ENCODE peak calls at places on chromosomes 2 and 18, in eight cellular contexts. P, O, J, X, Q, V, R and K are unnamed samples. For H3K27me3, the result is how much of the 10 kb centered on the place peaks cover.

GRCh38 chr2:26590960-26591618 is 50.1 kb downstream of the CIB4 start:
- DNase-seq in R (peak), V (peak), J (no peak), P (no peak), X (no peak), O (no peak), Q (no peak), K (no peak)

GRCh38 chr18:34933880-34934689 is 107.1 kb upstream of the MAPRE2 start:
- DNase-seq in X (no peak), O (no peak), R (no peak), P (no peak), Q (no peak), J (no peak), V (no peak), K (no peak)

GRCh38 chr2:47272031-47272864 is 117.1 kb upstream of the STPG4 start:
- DNase-seq in R (peak), O (peak), V (peak), P (peak), J (peak), Q (peak), X (peak), K (peak)

GRCh38 chr2:136242687-136243277 is 124.8 kb upstream of the CXCR4 start:
- DNase-seq in V (peak), R (no peak), X (no peak), Q (no peak), J (peak), O (no peak), P (no peak), K (no peak)

GRCh38 chr2:145095641-145096435 is 575.9 kb upstream of the ZEB2 start:
- DNase-seq in X (no peak), O (no peak), V (no peak), P (no peak), J (no peak), R (no peak), Q (no peak), K (no peak)

GRCh38 chr2:10911291-10912075 is at the start of gene KCNF1:
- DNase-seq in R (peak), Q (no peak), J (peak), V (peak), X (no peak), P (no peak), O (no peak), K (no peak)

GRCh38 chr2:232416521-232417470 is 10.2 kb downstream of the ALPG start:
- DNase-seq in Q (no peak), J (no peak), V (no peak), X (no peak), P (no peak), R (peak), O (no peak), K (peak)

GRCh38 chr2:5695641-5696350 is 3.6 kb downstream of the SOX11 start:
- DNase-seq in Q (no peak), O (no peak), V (no peak), X (no peak), J (no peak), P (no peak), R (no peak), K (no peak)

GRCh38 chr2:74201596-74201995 is 3.2 kb downstream of the MTHFD2 start:
- DNase-seq in P (no peak), J (no peak), X (no peak), R (no peak), Q (no peak), V (no peak), O (no peak), K (no peak)

GRCh38 chr2:241161646-241162281 is 11.5 kb downstream of the PPP1R7 start:
- DNase-seq in V (peak), P (no peak), R (peak), X (peak), Q (peak), O (peak), J (no peak), K (peak)

GRCh38 chr2:128291161-128291843 is 27.4 kb downstream of the HS6ST1 start:
- DNase-seq in O (peak), P (no peak), R (no peak), X (no peak), V (no peak), J (no peak), Q (no peak), K (no peak)

GRCh38 chr2:95345415-95346235 is 48.5 kb downstream of the KCNIP3 start:
- DNase-seq in R (peak), X (peak), J (peak), Q (peak), O (peak), P (peak), V (peak), K (peak)

GRCh38 chr2:220078439-220078838 is 451.0 kb downstream of the SLC4A3 start:
- DNase-seq in X (no peak), O (no peak), R (no peak), V (no peak), P (no peak), J (no peak), Q (no peak), K (no peak)

GRCh38 chr2:179444056-179444455 is 179.4 kb upstream of the SESTD1 start:
- DNase-seq in O (no peak), V (no peak), R (peak), P (no peak), J (no peak), X (peak), Q (no peak), K (no peak)

GRCh38 chr18:3411854-3412268 is 38.1 kb upstream of the TGIF1 start:
- DNase-seq in O (no peak), V (peak), X (no peak), Q (peak), P (no peak), R (no peak), J (peak), K (no peak)

GRCh38 chr2:46461716-46462171 is 17.6 kb upstream of the TMEM247 start:
- DNase-seq in R (no peak), V (no peak), X (no peak), Q (no peak), J (no peak), O (no peak), P (no peak), K (no peak)

GRCh38 chr2:80830891-80831290 is 526.3 kb upstream of the LRRTM1 start:
- DNase-seq in O (no peak), V (no peak), X (no peak), R (no peak), Q (no peak), P (no peak), J (no peak), K (no peak)

GRCh38 chr2:47070155-47070919 is 84.8 kb downstream of the STPG4 start:
- DNase-seq in O (no peak), R (no peak), J (no peak), X (no peak), P (no peak), Q (no peak), V (no peak), K (no peak)

GRCh38 chr2:113858764-113859163 is 31.1 kb upstream of the ACTR3 start:
- DNase-seq in O (peak), R (no peak), J (no peak), V (no peak), X (no peak), Q (no peak), P (no peak), K (no peak)

GRCh38 chr2:138079976-138080375 is 115.7 kb downstream of the HNMT start:
- DNase-seq in Q (no peak), R (no peak), X (no peak), O (no peak), V (no peak), P (no peak), J (no peak), K (no peak)

GRCh38 chr18:64639536-64639935 is 490.6 kb upstream of the LINC00305 start:
- DNase-seq in X (no peak), J (no peak), V (no peak), O (no peak), Q (no peak), R (no peak), P (no peak), K (no peak)

GRCh38 chr2:162073776-162074578 is at the start of gene DPP4:
- DNase-seq in J (peak), R (peak), P (no peak), O (peak), X (peak), V (peak), Q (peak), K (peak)
- TF ChIP-seq POLR2A in J (no peak), R (no peak), P (no peak), O (peak), X (no peak), V (peak), Q (no peak), K (no peak)

GRCh38 chr2:75788154-75788553 is 77.4 kb upstream of the GCFC2 start:
- DNase-seq in V (peak), Q (no peak), J (no peak), P (no peak), X (no peak), O (no peak), R (no peak), K (no peak)
- H3K27me3 ChIP-seq in V (under half), Q (under half), J (under half), P (under half), X (under half), O (under half), R (under half), K (under half)

GRCh38 chr2:174654429-174654941 is 56.9 kb upstream of the WIPF1 start:
- DNase-seq in V (no peak), P (no peak), X (no peak), Q (no peak), O (no peak), J (peak), R (no peak), K (no peak)
- H3K27ac ChIP-seq in V (no peak), P (no peak), X (no peak), Q (no peak), O (no peak), J (no peak), R (no peak), K (no peak)

GRCh38 chr2:85756195-85756594 is 2.4 kb downstream of the ATOH8 start:
- DNase-seq in O (no peak), V (no peak), X (no peak), Q (no peak), P (no peak), J (no peak), R (no peak), K (no peak)

GRCh38 chr2:85756822-85757435 is 3.1 kb downstream of the ATOH8 start:
- DNase-seq in Q (no peak), J (no peak), V (peak), R (no peak), X (no peak), P (no peak), O (no peak), K (no peak)

GRCh38 chr2:85753525-85754312 is at the start of gene ATOH8:
- DNase-seq in P (no peak), Q (peak), J (peak), R (peak), X (peak), V (peak), O (peak), K (peak)

GRCh38 chr2:85754313-85755095 is 713 bp downstream of the ATOH8 start:
- DNase-seq in J (no peak), R (no peak), V (no peak), P (no peak), X (no peak), Q (peak), O (no peak), K (no peak)

GRCh38 chr2:85755122-85756027 is 1.6 kb downstream of the ATOH8 start:
- DNase-seq in X (no peak), J (no peak), O (no peak), P (no peak), V (peak), Q (peak), R (no peak), K (no peak)
- TF ChIP-seq POLR2A in X (no peak), J (no peak), O (no peak), P (no peak), V (peak), Q (no peak), R (no peak), K (no peak)

GRCh38 chr2:132670104-132670960 is at the start of gene LYPD1:
- DNase-seq in X (no peak), Q (no peak), J (peak), R (peak), O (no peak), P (no peak), V (no peak), K (no peak)
- H3K27me3 ChIP-seq in X (under half), Q (under half), J (under half), R (half or more), O (under half), P (half or more), V (under half), K (under half)

DNA sequence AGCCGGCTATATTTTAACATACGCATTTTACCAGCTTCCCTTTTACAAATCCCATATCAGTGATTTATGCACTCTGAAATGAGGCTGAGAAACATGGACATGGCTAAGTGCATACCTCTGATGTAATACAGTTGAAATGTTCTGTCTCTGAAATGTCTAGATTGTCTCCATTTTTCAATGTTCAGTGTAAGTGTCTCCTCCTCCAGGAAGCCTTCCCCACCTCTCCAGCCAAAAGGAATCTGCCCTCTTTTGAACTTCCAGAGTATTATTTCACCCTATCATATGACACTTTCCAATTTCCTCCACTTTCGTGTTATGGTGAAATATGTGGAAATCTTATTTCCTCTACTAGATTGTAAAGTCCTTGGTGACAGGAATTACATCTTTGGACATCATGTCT is 29.5 kb upstream of the ME2 start:
- DNase-seq in O (no peak), R (no peak), X (no peak), Q (no peak), J (no peak), V (no peak), P (no peak), K (no peak)
- H3K27ac ChIP-seq in O (no peak), R (no peak), X (no peak), Q (no peak), J (no peak), V (no peak), P (no peak), K (no peak)

GRCh38 chr2:69933839-69934613 is 19.1 kb downstream of the MXD1 start:
- DNase-seq in V (peak), P (no peak), X (no peak), O (peak), J (peak), R (no peak), Q (no peak), K (no peak)
- TF ChIP-seq POLR2A in V (no peak), P (no peak), X (no peak), O (no peak), J (peak), R (no peak), Q (no peak), K (no peak)

DNA sequence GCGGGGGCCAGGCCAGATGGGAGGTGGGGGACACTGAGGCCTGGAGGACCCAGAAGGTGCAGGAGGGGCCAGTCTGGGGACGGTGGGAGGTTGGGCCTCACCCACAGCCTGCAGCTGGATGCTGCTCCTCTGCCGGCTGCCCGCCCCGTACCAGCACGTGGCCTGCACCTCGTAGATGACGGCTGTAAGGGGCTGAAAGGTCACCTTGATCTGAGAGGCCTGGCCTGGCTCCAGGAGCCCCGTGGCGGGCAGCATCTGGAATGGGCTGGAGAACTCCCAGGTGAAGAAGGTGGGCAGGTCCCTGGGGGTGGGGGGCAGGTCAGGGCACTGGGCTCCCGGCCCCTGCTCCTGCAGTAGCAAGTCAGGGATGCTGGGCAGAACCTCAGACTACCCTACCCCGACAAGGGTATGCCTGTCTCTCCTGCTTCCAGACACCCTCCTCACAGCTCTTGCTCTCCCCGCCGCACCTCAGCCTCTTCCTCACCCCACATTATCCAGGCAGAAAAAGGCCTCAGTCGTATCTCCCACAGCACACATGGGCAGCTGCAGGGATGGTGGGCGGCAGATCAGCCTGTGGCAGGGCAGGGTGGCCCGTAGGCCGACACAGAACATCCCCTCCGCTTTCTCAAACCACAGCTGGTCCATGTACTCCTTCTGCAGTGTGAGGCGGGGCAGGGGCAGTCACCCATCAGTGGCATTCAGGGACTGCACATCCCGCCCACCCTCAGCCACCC is 10.1 kb downstream of the CFAP65 start:
- DNase-seq in R (no peak), X (no peak), V (no peak), P (no peak), J (no peak), Q (no peak), O (no peak), K (no peak)
- H3K27me3 ChIP-seq in R (under half), X (under half), V (under half), P (under half), J (under half), Q (under half), O (under half), K (under half)